ENCODE peak calls at places on chromosomes 12 and 14, in six cellular contexts. Q, I, J, M, N and G are unnamed samples.

GRCh38 chr12:38392584-38393144 is 76.1 kb downstream of the ALG10B start:
- DNase-seq in N (no peak), Q (no peak), M (no peak), I (no peak), J (no peak), G (no peak)

GRCh38 chr14:58871972-58872530 is 234.3 kb downstream of the DACT1 start:
- DNase-seq in J (no peak), I (no peak), Q (no peak), M (no peak), N (no peak), G (no peak)

GRCh38 chr12:121775501-121775900 is 18.0 kb downstream of the RHOF start:
- DNase-seq in M (no peak), Q (no peak), I (no peak), N (no peak), J (no peak), G (no peak)

GRCh38 chr14:88975926-88976325 is 151.5 kb downstream of the TTC8 start:
- DNase-seq in J (no peak), M (no peak), Q (no peak), N (no peak), I (no peak), G (no peak)

GRCh38 chr12:124222368-124223245 is 72.3 kb upstream of the RFLNA start:
- DNase-seq in Q (no peak), I (no peak), M (no peak), J (no peak), N (no peak), G (no peak)

GRCh38 chr12:19148860-19149259 is 19.3 kb downstream of the PLEKHA5 start:
- DNase-seq in J (no peak), Q (no peak), N (no peak), I (no peak), M (no peak), G (no peak)

GRCh38 chr12:91091916-91092715 is 19.2 kb downstream of the LUM start:
- DNase-seq in Q (no peak), J (no peak), M (no peak), N (no peak), I (no peak), G (no peak)

GRCh38 chr14:49497267-49497666 is 88.9 kb downstream of the RPS29 start:
- DNase-seq in J (no peak), M (no peak), I (no peak), N (no peak), Q (no peak), G (no peak)

GRCh38 chr12:11807453-11807852 is 158.0 kb downstream of the ETV6 start:
- DNase-seq in Q (no peak), I (no peak), M (no peak), J (no peak), N (peak; percentile 13), G (no peak)

GRCh38 chr14:58787601-58788000 is 149.8 kb downstream of the DACT1 start:
- DNase-seq in N (no peak), M (no peak), J (no peak), I (no peak), Q (no peak), G (no peak)

GRCh38 chr14:81684696-81685095 is 151.0 kb upstream of the SEL1L start:
- DNase-seq in J (no peak), M (no peak), N (no peak), Q (no peak), I (no peak), G (no peak)

GRCh38 chr12:93060666-93061413 is 131.7 kb upstream of the EEA1 start:
- DNase-seq in I (no peak), M (no peak), N (no peak), Q (no peak), J (peak; percentile 54), G (peak; percentile 47)

GRCh38 chr12:34604227-34604626 is 581.9 kb downstream of the ALG10 start:
- DNase-seq in M (no peak), I (no peak), Q (peak; percentile 27), N (no peak), J (no peak), G (no peak)

GRCh38 chr14:90419200-90419599 is 22.4 kb downstream of the CALM1 start:
- DNase-seq in Q (no peak), M (peak; percentile 95), I (peak; percentile 55), N (no peak), J (peak; percentile 86), G (peak; percentile 86)

GRCh38 chr12:107530706-107531105 is 154.9 kb upstream of the PWP1 start:
- DNase-seq in M (no peak), N (no peak), Q (no peak), I (no peak), J (no peak), G (no peak)

GRCh38 chr12:4246116-4246515 is 27.4 kb upstream of the CCND2 start:
- DNase-seq in J (no peak), N (no peak), Q (no peak), M (no peak), I (no peak), G (no peak)

GRCh38 chr14:59320771-59321170 is 132.3 kb downstream of the DAAM1 start:
- DNase-seq in N (no peak), Q (no peak), M (no peak), J (no peak), I (no peak), G (no peak)

GRCh38 chr12:87140257-87140656 is 884.1 kb upstream of the MGAT4C start:
- DNase-seq in M (no peak), Q (no peak), N (no peak), J (no peak), I (no peak), G (no peak)

GRCh38 chr12:130953783-130954543 is at the start of gene ADGRD1:
- DNase-seq in J (peak; percentile 77), Q (no peak), M (no peak), N (no peak), I (peak; percentile 33), G (peak; percentile 84)

GRCh38 chr12:57235012-57235727 is 5.7 kb downstream of the SHMT2 start:
- DNase-seq in M (peak; percentile 93), N (peak; percentile 56), J (peak; percentile 82), I (no peak), Q (peak; percentile 45), G (no peak)

GRCh38 chr14:74569826-74570591 is 42.0 kb downstream of the LTBP2 start:
- DNase-seq in J (no peak), Q (peak; percentile 35), M (peak; percentile 69), I (no peak), N (no peak), G (peak; percentile 58)

GRCh38 chr14:43140453-43140852 is 1366.6 kb downstream of the FSCB start:
- DNase-seq in I (no peak), Q (no peak), N (no peak), M (no peak), J (no peak), G (no peak)

GRCh38 chr12:4421590-4422031 is 24.0 kb downstream of the FGF6 start:
- DNase-seq in N (peak; percentile 48), Q (no peak), I (no peak), J (no peak), M (no peak), G (no peak)

GRCh38 chr14:22231022-22231421 is 358.0 kb downstream of the DAD1 start:
- DNase-seq in I (no peak), J (no peak), M (no peak), Q (no peak), N (peak; percentile 31), G (no peak)

GRCh38 chr12:12716151-12716844 is 870 bp upstream of the CDKN1B start:
- DNase-seq in N (peak; percentile 52), Q (no peak), M (no peak), J (peak; percentile 21), I (no peak), G (no peak)

GRCh38 chr12:12539411-12539810 is 23.3 kb downstream of the DUSP16 start:
- DNase-seq in J (no peak), N (no peak), Q (no peak), M (no peak), I (no peak), G (no peak)

GRCh38 chr12:119696943-119697342 is 29.0 kb downstream of the PRKAB1 start:
- DNase-seq in M (no peak), Q (no peak), N (no peak), J (no peak), I (no peak), G (no peak)

GRCh38 chr12:106780010-106780625 is 5.6 kb downstream of the RIC8B start:
- DNase-seq in N (no peak), J (no peak), M (no peak), Q (no peak), I (no peak), G (no peak)

GRCh38 chr12:46388427-46388992 is 15.9 kb upstream of the SLC38A2 start:
- DNase-seq in Q (no peak), M (no peak), N (no peak), I (no peak), J (no peak), G (no peak)

DNA sequence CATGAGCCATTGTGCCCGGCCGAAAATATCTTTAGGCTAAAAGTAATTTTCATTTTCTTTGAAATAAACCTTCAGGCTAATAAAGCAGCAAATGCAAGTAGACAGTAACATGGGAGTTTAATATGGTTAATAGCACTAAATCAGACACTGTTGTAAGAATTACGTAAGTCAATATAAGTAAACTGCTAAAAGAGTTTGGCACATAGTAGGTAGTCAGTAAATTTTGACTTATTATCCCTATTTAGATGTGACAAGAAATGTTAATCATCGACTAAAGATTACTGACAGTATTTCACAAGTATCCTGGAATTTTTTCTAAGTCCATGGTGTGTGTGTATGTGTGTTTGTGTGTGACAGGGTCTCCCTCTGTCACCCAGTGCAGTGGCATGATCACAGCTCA is 3.9 kb downstream of the PPP4R3A start:
- DNase-seq in I (no peak), Q (no peak), M (no peak), N (no peak), J (no peak), G (no peak)
- H3K4me1 ChIP-seq in I (peaks cover 18% of the 10 kb centered on the region), Q (no peaks in the 10 kb centered on the region), M (peaks cover 7% of the 10 kb centered on the region), N (peaks cover 62% of the 10 kb centered on the region), J (peaks cover 4% of the 10 kb centered on the region), G (peaks cover 14% of the 10 kb centered on the region)

GRCh38 chr12:127340381-127340780 is 926.6 kb upstream of the TMEM132C start:
- DNase-seq in Q (no peak), M (no peak), N (no peak), I (no peak), J (no peak), G (no peak)

GRCh38 chr12:127334324-127334723 is 932.6 kb upstream of the TMEM132C start:
- DNase-seq in J (no peak), I (no peak), M (no peak), Q (no peak), N (no peak), G (no peak)

GRCh38 chr12:127336416-127336815 is 930.6 kb upstream of the TMEM132C start:
- DNase-seq in I (no peak), J (no peak), Q (no peak), M (no peak), N (no peak), G (no peak)

GRCh38 chr12:127339065-127339464 is 927.9 kb upstream of the TMEM132C start:
- DNase-seq in I (no peak), Q (no peak), J (no peak), N (no peak), M (no peak), G (no peak)

GRCh38 chr12:127334924-127335644 is 931.9 kb upstream of the TMEM132C start:
- DNase-seq in I (no peak), M (no peak), J (no peak), N (no peak), Q (no peak), G (no peak)
- H3K27ac ChIP-seq in I (no peak overlapping the region), M (no peak overlapping the region), J (no peak overlapping the region), N (no peak overlapping the region), Q (no peak overlapping the region), G (no peak overlapping the region)

GRCh38 chr12:114998118-114998771 is 314.3 kb upstream of the TBX3 start:
- DNase-seq in M (no peak), J (no peak), I (no peak), Q (no peak), N (no peak), G (no peak)
- H3K4me3 ChIP-seq in M (no peak overlapping the region), J (no peak overlapping the region), I (no peak overlapping the region), Q (no peak overlapping the region), N (no peak overlapping the region), G (no peak overlapping the region)

GRCh38 chr14:56357478-56357877 is 222.1 kb upstream of the TMEM260 start:
- DNase-seq in Q (no peak), M (no peak), J (no peak), N (no peak), I (no peak), G (no peak)
- H3K4me1 ChIP-seq in Q (no peaks in the 10 kb centered on the region), M (no peaks in the 10 kb centered on the region), J (no peaks in the 10 kb centered on the region), N (no peaks in the 10 kb centered on the region), I (no peaks in the 10 kb centered on the region), G (peaks cover 7% of the 10 kb centered on the region)